ENCODE peak calls at places on chromosome 13, in four cellular contexts. X, D, Z and P are unnamed samples.

GRCh38 chr13:104014803-104015645 is 948.8 kb upstream of the SLC10A2 start:
- DNase-seq in X (no peak), D (no peak), Z (peak), P (peak)

GRCh38 chr13:88824218-88824617 is 1153.0 kb downstream of the SLITRK5 start:
- DNase-seq in X (no peak), D (no peak), Z (no peak), P (no peak)

GRCh38 chr13:113050856-113051431 is 54.6 kb upstream of the F7 start:
- DNase-seq in X (peak), D (no peak), Z (no peak), P (no peak)

GRCh38 chr13:53622431-53622830 is 593.8 kb downstream of the OLFM4 start:
- DNase-seq in X (no peak), D (no peak), Z (no peak), P (no peak)

GRCh38 chr13:77779461-77780272 is 82.2 kb downstream of the SLAIN1 start:
- DNase-seq in X (no peak), D (peak), Z (peak), P (peak)

GRCh38 chr13:99505814-99506269 is 4.6 kb downstream of the TM9SF2 start:
- DNase-seq in X (no peak), D (no peak), Z (peak), P (peak)

GRCh38 chr13:46507978-46508377 is 45.0 kb upstream of the LRCH1 start:
- DNase-seq in X (no peak), D (no peak), Z (peak), P (no peak)

GRCh38 chr13:73274147-73274546 is 215.3 kb downstream of the KLF5 start:
- DNase-seq in X (no peak), D (no peak), Z (no peak), P (peak)

GRCh38 chr13:42215578-42216421 is 56.2 kb upstream of the AKAP11 start:
- DNase-seq in X (no peak), D (peak), Z (peak), P (peak)

GRCh38 chr13:45548281-45548680 is 67.3 kb downstream of the ERICH6B start:
- DNase-seq in X (no peak), D (no peak), Z (no peak), P (no peak)

GRCh38 chr13:51019026-51019425 is 92.0 kb downstream of the C13orf42 start:
- DNase-seq in X (no peak), D (no peak), Z (no peak), P (no peak)

GRCh38 chr13:106599875-106600797 is 32.2 kb upstream of the ARGLU1 start:
- DNase-seq in X (no peak), D (peak), Z (peak), P (peak)

GRCh38 chr13:50375792-50376191 is 360.5 kb downstream of the KCNRG start:
- DNase-seq in X (no peak), D (no peak), Z (peak), P (peak)

GRCh38 chr13:29159871-29160270 is 339.7 kb downstream of the MTUS2 start:
- DNase-seq in X (no peak), D (no peak), Z (no peak), P (no peak)

GRCh38 chr13:44471686-44472085 is 98.1 kb downstream of the SERP2 start:
- DNase-seq in X (no peak), D (no peak), Z (peak), P (peak)

GRCh38 chr13:34401741-34402140 is 540.3 kb upstream of the NBEA start:
- DNase-seq in X (no peak), D (no peak), Z (no peak), P (peak)

DNA sequence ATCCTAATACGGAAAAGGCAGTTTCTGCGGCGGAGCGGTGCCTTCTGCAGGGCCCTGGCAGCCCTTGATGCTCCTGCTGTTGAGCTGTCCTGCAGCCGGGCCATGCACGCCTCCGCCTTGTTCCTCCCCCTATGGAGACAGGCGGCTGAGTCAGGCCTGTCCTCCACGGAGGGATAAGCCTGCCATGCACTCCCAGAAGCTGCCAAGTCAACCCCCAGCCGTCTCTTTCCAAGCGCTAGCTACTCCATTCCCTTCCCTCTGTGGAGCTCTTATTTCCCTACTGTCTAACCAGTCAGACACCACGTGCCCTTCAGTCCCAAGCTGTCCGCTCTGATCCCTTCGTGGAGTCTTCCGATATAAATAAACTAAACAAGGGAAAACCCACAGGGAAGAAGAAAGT is 197.0 kb downstream of the COL4A1 start:
- DNase-seq in X (peak), D (no peak), Z (peak), P (peak)
- H3K4me3 ChIP-seq in X (no peak), D (no peak), Z (no peak), P (no peak)

DNA sequence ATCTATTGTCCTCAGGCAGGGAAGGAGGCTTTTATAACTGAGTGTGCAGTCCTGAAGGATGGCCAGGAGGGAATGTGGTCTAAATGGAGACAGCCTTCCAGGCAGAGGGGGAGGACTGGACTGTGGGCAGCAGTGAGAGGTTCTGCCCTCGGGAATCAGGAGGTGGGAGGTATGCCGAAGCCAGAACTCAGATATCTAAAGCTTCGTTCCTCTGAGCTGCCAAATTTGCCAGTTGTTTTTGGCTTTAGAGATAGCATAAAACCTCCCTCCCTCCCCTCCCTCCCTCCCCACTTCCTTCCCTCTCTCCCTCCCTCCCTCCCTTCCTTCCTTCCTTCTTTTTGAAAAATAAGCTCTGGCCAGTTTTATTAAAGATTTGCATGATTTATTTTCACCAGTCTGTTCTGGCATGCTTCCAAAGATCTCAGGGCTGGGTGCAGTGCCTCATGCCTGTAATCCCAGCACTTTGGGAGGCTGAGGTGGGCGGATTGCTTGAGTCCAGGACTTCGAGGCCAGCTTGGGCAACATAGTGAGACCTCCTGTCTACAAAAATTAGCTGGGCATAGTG is 2.4 kb downstream of the MEDAG start:
- DNase-seq in X (peak), D (peak), Z (peak), P (peak)
- H3K4me3 ChIP-seq in X (peak), D (peak), Z (peak), P (peak)

GRCh38 chr13:36673838-36674326 is at the start of gene SERTM1:
- DNase-seq in X (peak), D (no peak), Z (peak), P (peak)

GRCh38 chr13:36674337-36675212 is 755 bp downstream of the SERTM1 start:
- DNase-seq in X (no peak), D (no peak), Z (no peak), P (no peak)

GRCh38 chr13:36675213-36675536 is 1.4 kb downstream of the SERTM1 start:
- DNase-seq in X (no peak), D (no peak), Z (no peak), P (no peak)

DNA sequence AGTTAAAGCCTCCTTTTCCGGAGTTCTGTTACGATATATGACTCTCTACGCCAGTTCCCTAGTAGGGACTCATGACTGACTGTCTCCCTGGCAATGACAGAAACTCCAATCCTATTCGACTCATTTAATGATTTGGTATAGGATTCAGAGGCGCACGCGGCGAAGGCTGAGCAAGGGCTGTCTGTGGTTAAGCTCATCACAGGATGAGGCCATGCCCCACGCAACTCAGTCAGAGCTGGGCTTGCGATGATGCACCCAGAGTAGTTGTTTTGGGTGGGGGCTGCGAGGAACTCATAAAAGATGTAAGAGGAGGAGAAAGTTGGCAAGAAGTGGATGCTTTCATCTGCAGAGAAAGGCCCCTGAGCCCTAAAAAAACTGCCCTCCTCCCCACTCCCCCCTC is 468 bp upstream of the SERTM1 start:
- DNase-seq in X (no peak), D (no peak), Z (no peak), P (no peak)
- H3K4me3 ChIP-seq in X (peak), D (no peak), Z (no peak), P (no peak)

GRCh38 chr13:111516712-111517640 is 196.5 kb downstream of the TEX29 start:
- DNase-seq in X (no peak), D (no peak), Z (no peak), P (no peak)
- H3K4me3 ChIP-seq in X (no peak), D (no peak), Z (no peak), P (no peak)

GRCh38 chr13:114281351-114282142 is at the start of gene UPF3A:
- DNase-seq in X (peak), D (peak), Z (peak), P (peak)

GRCh38 chr13:114282143-114282685 is 813 bp downstream of the UPF3A start:
- DNase-seq in X (peak), D (no peak), Z (peak), P (no peak)

GRCh38 chr13:114283581-114283980 is 2.2 kb downstream of the UPF3A start:
- DNase-seq in X (no peak), D (no peak), Z (no peak), P (peak)

GRCh38 chr13:114279146-114279545 is 2.3 kb upstream of the UPF3A start:
- DNase-seq in X (no peak), D (no peak), Z (no peak), P (no peak)

GRCh38 chr13:114279770-114280169 is 1.6 kb upstream of the UPF3A start:
- DNase-seq in X (no peak), D (no peak), Z (no peak), P (no peak)
- H3K4me3 ChIP-seq in X (no peak), D (no peak), Z (no peak), P (no peak)

DNA sequence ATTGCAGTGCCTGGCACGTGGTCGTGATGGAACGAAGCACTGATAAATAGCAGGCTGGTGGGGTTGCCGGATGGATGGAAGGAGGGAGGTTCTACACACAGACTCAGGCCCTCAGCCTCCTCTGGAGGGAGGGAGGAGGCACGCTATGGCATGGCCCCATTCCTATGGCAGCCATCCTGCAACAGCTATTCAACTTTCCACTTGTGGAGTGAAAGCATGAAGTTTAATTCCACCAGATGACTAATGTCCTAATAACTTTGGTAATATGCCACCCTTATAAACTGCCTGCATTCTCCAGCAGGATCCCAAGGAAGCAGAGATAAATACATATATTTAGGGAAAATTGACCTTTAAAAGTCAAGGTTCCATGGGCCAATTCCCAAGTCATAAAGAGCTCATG is 92.4 kb downstream of the KL start:
- DNase-seq in X (no peak), D (no peak), Z (peak), P (no peak)
- H3K4me3 ChIP-seq in X (no peak), D (no peak), Z (no peak), P (no peak)

DNA sequence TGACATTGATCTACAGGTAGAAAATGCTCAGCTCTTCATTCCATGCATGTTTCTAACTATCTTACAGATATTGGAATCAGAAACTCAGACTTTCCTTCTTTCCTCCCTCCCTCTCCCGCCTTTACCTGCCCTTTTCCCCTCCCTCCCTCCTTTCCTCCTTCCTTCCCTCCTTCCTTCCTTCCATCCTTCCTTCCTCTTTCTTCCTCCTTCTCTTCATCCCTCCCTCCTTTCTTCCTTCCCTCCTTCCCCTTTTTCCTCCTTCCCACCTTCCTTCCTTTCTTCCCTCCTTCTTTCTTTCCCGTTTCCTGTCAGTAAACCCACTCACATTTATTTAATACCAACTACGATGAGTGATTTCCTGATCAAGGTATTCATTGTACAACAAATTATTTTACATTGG is 113.4 kb upstream of the IRS2 start:
- DNase-seq in X (no peak), D (no peak), Z (no peak), P (no peak)
- H3K4me3 ChIP-seq in X (no peak), D (no peak), Z (no peak), P (no peak)

GRCh38 chr13:35787937-35788336 is 311.4 kb upstream of the MAB21L1 start:
- DNase-seq in X (no peak), D (no peak), Z (no peak), P (no peak)
- H3K4me3 ChIP-seq in X (no peak), D (no peak), Z (no peak), P (no peak)